ENCODE peak calls at places on chromosomes 13 and 19, in four cellular contexts. P is K562, Q is HEK293T, G is HepG2. K is an unnamed sample.

GRCh38 chr13:46085737-46086136 is 19.1 kb downstream of the CPB2 start:
- DNase-seq in P (no peak), Q (no peak), G (no peak), K (no peak)

GRCh38 chr13:59472134-59472533 is 691.6 kb downstream of the DIAPH3 start:
- DNase-seq in P (no peak), Q (no peak), G (no peak), K (no peak)

GRCh38 chr19:33749619-33750175 is 47.0 kb upstream of the KCTD15 start:
- DNase-seq in P (no peak), Q (no peak), G (no peak), K (no peak)

GRCh38 chr19:39307822-39308530 is 11.8 kb downstream of the IFNL1 start:
- DNase-seq in P (no peak), Q (no peak), G (no peak), K (peak; percentile 66)

GRCh38 chr19:1098177-1099051 is 3.2 kb upstream of the POLR2E start:
- DNase-seq in P (no peak), Q (no peak), G (peak; percentile 94), K (no peak)

GRCh38 chr19:33205110-33205509 is 11.0 kb downstream of the LRP3 start:
- DNase-seq in P (no peak), Q (no peak), G (no peak), K (no peak)

GRCh38 chr19:33530842-33531241 is 9.3 kb upstream of the PEPD start:
- DNase-seq in P (no peak), Q (no peak), G (no peak), K (no peak)

GRCh38 chr13:100513987-100514670 is 74.5 kb downstream of the GGACT start:
- DNase-seq in P (no peak), Q (no peak), G (no peak), K (no peak)

GRCh38 chr13:64471916-64472315 is 2758.2 kb downstream of the PCDH9 start:
- DNase-seq in P (no peak), Q (peak; percentile 58), G (peak; percentile 15), K (no peak)

GRCh38 chr19:41324921-41325639 is 15.1 kb downstream of the CCDC97 start:
- DNase-seq in P (peak; percentile 81), Q (no peak), G (peak; percentile 82), K (peak; percentile 73)

GRCh38 chr13:96781141-96781540 is 213.1 kb downstream of the OXGR1 start:
- DNase-seq in P (no peak), Q (no peak), G (no peak), K (no peak)

GRCh38 chr19:34104099-34104498 is 68.2 kb upstream of the LSM14A start:
- DNase-seq in P (no peak), Q (no peak), G (no peak), K (no peak)

GRCh38 chr13:99941086-99941485 is 30.5 kb downstream of the ZIC5 start:
- DNase-seq in P (no peak), Q (no peak), G (peak; percentile 86), K (no peak)

GRCh38 chr13:43558942-43559341 is 227.8 kb downstream of the ENOX1 start:
- DNase-seq in P (no peak), Q (no peak), G (no peak), K (no peak)

GRCh38 chr19:49361438-49362047 is 673 bp downstream of the TEAD2 start:
- DNase-seq in P (peak; percentile 88), Q (peak; percentile 69), G (peak; percentile 70), K (peak; percentile 72)

GRCh38 chr13:71867101-71867814 is at the start of gene DACH1:
- DNase-seq in P (peak; percentile 56), Q (peak; percentile 90), G (peak; percentile 7), K (peak; percentile 29)

GRCh38 chr13:47853236-47853635 is 147.8 kb downstream of the SUCLA2 start:
- DNase-seq in P (no peak), Q (no peak), G (no peak), K (no peak)

GRCh38 chr13:99425485-99426341 is 75.6 kb upstream of the TM9SF2 start:
- DNase-seq in P (no peak), Q (no peak), G (no peak), K (no peak)

GRCh38 chr19:8500158-8500557 is 2.3 kb downstream of the PRAM1 start:
- DNase-seq in P (no peak), Q (no peak), G (no peak), K (no peak)

GRCh38 chr13:45995245-45995644 is 57.3 kb downstream of the ZC3H13 start:
- DNase-seq in P (no peak), Q (no peak), G (no peak), K (no peak)

GRCh38 chr13:22825186-22825585 is 355.6 kb upstream of the SGCG start:
- DNase-seq in P (no peak), Q (no peak), G (no peak), K (no peak)

GRCh38 chr13:77745784-77746183 is 48.3 kb downstream of the SLAIN1 start:
- DNase-seq in P (no peak), Q (no peak), G (no peak), K (no peak)

GRCh38 chr13:77752512-77753069 is 55.1 kb downstream of the SLAIN1 start:
- DNase-seq in P (no peak), Q (no peak), G (no peak), K (no peak)

GRCh38 chr13:77751513-77752456 is 54.3 kb downstream of the SLAIN1 start:
- DNase-seq in P (peak; percentile 35), Q (peak; percentile 81), G (peak; percentile 41), K (peak; percentile 22)

GRCh38 chr13:77749481-77749880 is 52.0 kb downstream of the SLAIN1 start:
- DNase-seq in P (no peak), Q (no peak), G (no peak), K (no peak)
- TF ChIP-seq SP1 in P (no peak), Q (no peak), G (no peak), K (no peak)

GRCh38 chr19:4589579-4590410 is 30.3 kb upstream of the SEMA6B start:
- DNase-seq in P (peak; percentile 77), Q (no peak), G (peak; percentile 65), K (no peak)
- TF ChIP-seq ELF4 in P (no peak), Q (no peak), G (no peak), K (no peak)

GRCh38 chr19:17720487-17720839 is 1.2 kb downstream of the MAP1S start:
- DNase-seq in P (no peak), Q (no peak), G (no peak), K (no peak)

GRCh38 chr19:17716309-17716929 is 2.9 kb upstream of the MAP1S start:
- DNase-seq in P (no peak), Q (no peak), G (peak; percentile 9), K (no peak)

GRCh38 chr19:17718988-17719711 is at the start of gene MAP1S:
- DNase-seq in P (peak; percentile 78), Q (peak; percentile 88), G (peak; percentile 45), K (peak; percentile 89)

GRCh38 chr19:17719730-17720486 is 628 bp downstream of the MAP1S start:
- DNase-seq in P (no peak), Q (no peak), G (no peak), K (no peak)

DNA sequence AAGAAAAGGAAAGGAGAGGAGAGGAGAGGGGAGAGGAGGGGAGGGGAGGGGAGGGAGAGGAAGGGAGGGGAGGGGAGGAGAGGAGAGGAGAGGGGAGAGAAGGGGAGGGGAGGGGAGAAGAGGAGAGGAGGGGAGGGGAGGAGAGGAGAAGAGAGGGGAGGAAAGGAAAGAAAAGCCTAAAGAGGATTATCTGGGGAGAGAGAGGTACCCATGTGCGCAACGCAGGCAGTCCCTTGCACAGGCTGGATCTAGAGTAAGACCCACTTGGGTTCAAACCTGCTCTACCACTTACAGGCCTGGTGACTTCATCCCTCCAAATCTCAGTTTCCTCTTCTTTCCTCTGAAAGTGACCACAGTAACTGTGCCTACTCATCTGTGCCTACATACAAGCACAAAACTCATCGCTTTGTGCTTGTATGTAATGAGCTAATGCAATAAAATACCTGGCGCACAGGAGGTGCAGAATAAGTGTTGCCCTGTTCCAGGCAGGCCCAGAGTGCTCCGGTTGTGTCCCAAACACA is 753 bp upstream of the MAP1S start:
- DNase-seq in P (no peak), Q (no peak), G (no peak), K (no peak)
- TF ChIP-seq SP1 in P (no peak), Q (no peak), G (no peak), K (no peak)

DNA sequence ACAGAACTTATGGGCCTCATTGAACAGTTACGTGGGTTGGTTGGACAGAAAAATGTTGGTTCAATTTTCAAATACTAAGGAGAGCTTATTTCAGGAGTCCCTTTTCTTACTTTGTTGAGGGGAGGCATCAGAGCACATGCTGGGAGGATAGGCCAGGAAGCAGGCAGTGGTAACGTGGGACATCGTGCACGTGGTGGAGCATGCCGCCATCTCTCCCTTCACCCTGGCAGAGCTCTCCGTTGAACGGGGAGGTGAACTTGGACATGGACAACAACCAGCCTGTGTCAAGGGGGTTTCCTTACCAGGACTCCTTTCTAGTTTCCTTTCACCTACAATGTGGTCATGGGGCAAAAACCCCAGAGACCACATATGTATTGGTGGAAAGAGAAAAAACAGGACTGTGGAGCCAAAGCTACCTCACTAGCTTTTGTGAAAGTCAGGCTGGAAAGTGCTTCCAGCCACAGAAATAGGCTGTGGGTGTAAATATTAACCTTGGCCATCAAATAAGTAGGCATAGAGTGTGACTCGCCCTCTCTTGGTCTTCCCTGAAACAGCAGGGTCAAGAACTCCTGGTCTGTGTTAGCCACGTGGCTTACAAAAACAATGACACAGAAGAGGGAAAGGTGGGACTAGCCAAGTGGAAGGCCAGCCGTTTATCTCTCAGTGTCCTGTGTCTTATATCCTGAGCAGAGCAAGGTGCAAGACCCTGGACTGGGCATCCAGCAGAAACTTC is 14.4 kb downstream of the MICOS13 start:
- DNase-seq in P (no peak), Q (no peak), G (peak; percentile 69), K (no peak)
- TF ChIP-seq ELF4 in P (no peak), Q (no peak), G (no peak), K (no peak)

GRCh38 chr13:95643814-95644598 is 500 bp downstream of the DZIP1 start:
- DNase-seq in P (no peak), Q (peak; percentile 41), G (peak; percentile 2), K (peak; percentile 56)
- TF ChIP-seq SP1 in P (no peak), Q (no peak), G (no peak), K (no peak)

DNA sequence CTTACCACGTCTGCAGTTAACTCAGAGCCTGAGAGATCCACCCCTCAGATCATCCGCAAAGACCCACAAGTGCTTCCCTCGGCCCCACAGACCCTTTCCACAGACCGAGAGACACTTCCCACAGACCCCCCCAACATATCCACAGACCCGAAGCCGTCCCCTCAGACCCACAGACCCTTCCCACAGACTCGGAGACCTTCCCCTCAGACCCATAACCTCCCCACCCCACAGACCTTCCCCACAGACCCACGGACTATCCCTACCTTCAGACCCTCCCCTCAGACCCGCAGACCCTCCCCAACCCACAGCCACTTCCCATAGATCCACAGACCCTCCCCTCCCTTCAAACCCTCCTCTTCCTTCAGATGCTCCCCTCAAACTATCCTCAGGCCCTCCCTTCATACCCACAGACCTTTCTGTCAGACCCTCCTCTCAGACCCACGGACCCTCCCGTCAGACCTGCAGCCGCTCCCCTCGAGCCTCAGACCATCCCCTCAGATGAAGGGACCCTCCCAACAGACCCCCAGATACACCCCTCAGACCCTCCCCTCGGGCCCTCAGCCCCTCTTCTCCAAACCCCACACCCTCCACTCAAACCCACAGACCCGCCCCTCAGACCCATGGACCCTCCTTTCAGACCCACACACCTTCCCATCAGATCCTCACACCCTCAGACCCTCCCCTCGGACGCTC is 20.1 kb upstream of the TFDP1 start:
- DNase-seq in P (no peak), Q (no peak), G (no peak), K (no peak)
- TF ChIP-seq ELF4 in P (no peak), Q (no peak), G (no peak), K (no peak)

DNA sequence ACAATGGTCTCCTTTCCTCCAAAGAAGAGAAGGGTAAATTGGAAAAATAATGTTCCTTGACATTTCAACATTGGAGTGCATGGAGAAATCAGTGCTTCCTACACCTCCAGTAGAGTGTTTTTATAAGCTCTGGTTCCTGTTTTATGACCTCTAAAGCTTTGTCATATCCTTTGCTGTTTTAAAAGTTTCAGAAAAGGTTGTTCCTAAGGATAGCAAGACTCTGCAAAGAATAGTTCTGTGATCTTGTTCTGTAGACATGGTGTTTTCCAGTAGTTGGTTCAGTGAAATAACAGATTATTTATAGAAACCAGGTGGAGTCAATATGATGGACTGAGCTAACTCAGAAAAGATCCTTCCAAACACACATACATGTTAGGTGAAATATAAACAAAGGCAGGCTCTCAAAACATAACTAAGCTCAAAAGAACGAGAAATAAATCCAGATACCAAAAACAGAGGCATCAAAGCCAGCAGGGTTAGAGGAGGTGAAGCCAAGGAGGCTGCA is 44.5 kb downstream of the SHISA2 start:
- DNase-seq in P (no peak), Q (no peak), G (no peak), K (no peak)
- TF ChIP-seq SP1 in P (no peak), Q (no peak), G (no peak), K (no peak)